ENCODE peak calls at places on chromosomes 2 and 18, in six cellular contexts. One of them, this sample, is unnamed.
A peak's percentile ranks its signal among the peaks of the same experiment; 100 is the strongest.

GRCh38 chr2:233084488-233084887 is 24.3 kb downstream of the INPP5D start:
- DNase-seq in mesenchymal stem cell: no peak
- DNase-seq in neuronal stem cell: no peak
- DNase-seq in IMR-90: no peak
- DNase-seq in H1: no peak
- DNase-seq in H9: no peak
- DNase-seq in this sample: peak; percentile 17

GRCh38 chr2:98781822-98782221 is 50.9 kb upstream of the MGAT4A start:
- DNase-seq in mesenchymal stem cell: no peak
- DNase-seq in H9: no peak
- DNase-seq in H1: no peak
- DNase-seq in neuronal stem cell: no peak
- DNase-seq in IMR-90: no peak
- DNase-seq in this sample: no peak

GRCh38 chr2:10279946-10280463 is 22.7 kb upstream of the HPCAL1 start:
- DNase-seq in H9: no peak
- DNase-seq in IMR-90: no peak
- DNase-seq in H1: no peak
- DNase-seq in mesenchymal stem cell: no peak
- DNase-seq in neuronal stem cell: no peak
- DNase-seq in this sample: no peak

GRCh38 chr18:30358545-30358944 is 684.0 kb downstream of the DSC3 start:
- DNase-seq in H1: no peak
- DNase-seq in mesenchymal stem cell: peak; percentile 60
- DNase-seq in H9: no peak
- DNase-seq in neuronal stem cell: no peak
- DNase-seq in IMR-90: no peak
- DNase-seq in this sample: no peak

GRCh38 chr2:111155610-111156009 is 34.9 kb downstream of the BCL2L11 start:
- DNase-seq in IMR-90: peak; percentile 12
- DNase-seq in H1: no peak
- DNase-seq in neuronal stem cell: no peak
- DNase-seq in H9: no peak
- DNase-seq in mesenchymal stem cell: no peak
- DNase-seq in this sample: no peak

GRCh38 chr2:80393996-80394395 is 89.4 kb upstream of the LRRTM1 start:
- DNase-seq in H9: no peak
- DNase-seq in mesenchymal stem cell: no peak
- DNase-seq in H1: no peak
- DNase-seq in neuronal stem cell: no peak
- DNase-seq in IMR-90: no peak
- DNase-seq in this sample: no peak

GRCh38 chr2:14633031-14633430 is 514 bp downstream of the LRATD1 start:
- DNase-seq in IMR-90: no peak
- DNase-seq in H1: no peak
- DNase-seq in mesenchymal stem cell: peak; percentile 1
- DNase-seq in H9: no peak
- DNase-seq in neuronal stem cell: no peak
- DNase-seq in this sample: peak; percentile 18

GRCh38 chr2:12064153-12064552 is 317.7 kb downstream of the LPIN1 start:
- DNase-seq in mesenchymal stem cell: no peak
- DNase-seq in H9: peak; percentile 66
- DNase-seq in IMR-90: no peak
- DNase-seq in H1: no peak
- DNase-seq in neuronal stem cell: no peak
- DNase-seq in this sample: no peak

GRCh38 chr2:219906114-219906693 is 278.8 kb downstream of the SLC4A3 start:
- DNase-seq in neuronal stem cell: no peak
- DNase-seq in mesenchymal stem cell: no peak
- DNase-seq in H9: no peak
- DNase-seq in H1: no peak
- DNase-seq in IMR-90: no peak
- DNase-seq in this sample: peak; percentile 6

GRCh38 chr2:37555457-37555856 is 116.0 kb downstream of the CDC42EP3 start:
- DNase-seq in H9: no peak
- DNase-seq in mesenchymal stem cell: no peak
- DNase-seq in H1: no peak
- DNase-seq in IMR-90: no peak
- DNase-seq in neuronal stem cell: no peak
- DNase-seq in this sample: no peak

GRCh38 chr18:68354176-68354575 is 360.7 kb downstream of the TMX3 start:
- DNase-seq in H1: no peak
- DNase-seq in mesenchymal stem cell: no peak
- DNase-seq in H9: no peak
- DNase-seq in IMR-90: no peak
- DNase-seq in neuronal stem cell: no peak
- DNase-seq in this sample: no peak

GRCh38 chr2:230664128-230664527 is 48.5 kb upstream of the CAB39 start:
- DNase-seq in mesenchymal stem cell: no peak
- DNase-seq in H9: no peak
- DNase-seq in IMR-90: peak; percentile 75
- DNase-seq in H1: no peak
- DNase-seq in neuronal stem cell: no peak
- DNase-seq in this sample: no peak

GRCh38 chr2:230660294-230661060 is 52.2 kb upstream of the CAB39 start:
- DNase-seq in mesenchymal stem cell: peak; percentile 4
- DNase-seq in H1: no peak
- DNase-seq in neuronal stem cell: no peak
- DNase-seq in IMR-90: no peak
- DNase-seq in H9: no peak
- DNase-seq in this sample: no peak

GRCh38 chr2:230658877-230659652 is 53.6 kb upstream of the CAB39 start:
- DNase-seq in H1: no peak
- DNase-seq in neuronal stem cell: no peak
- DNase-seq in mesenchymal stem cell: no peak
- DNase-seq in H9: no peak
- DNase-seq in IMR-90: no peak
- DNase-seq in this sample: no peak

GRCh38 chr2:230658577-230658876 is 54.1 kb upstream of the CAB39 start:
- DNase-seq in H9: no peak
- DNase-seq in IMR-90: no peak
- DNase-seq in neuronal stem cell: no peak
- DNase-seq in H1: no peak
- DNase-seq in mesenchymal stem cell: no peak
- DNase-seq in this sample: no peak

GRCh38 chr2:230661072-230661957 is 51.3 kb upstream of the CAB39 start:
- DNase-seq in H1: no peak
- DNase-seq in IMR-90: no peak
- DNase-seq in neuronal stem cell: no peak
- DNase-seq in H9: no peak
- DNase-seq in mesenchymal stem cell: no peak
- DNase-seq in this sample: no peak
- H4K91ac ChIP-seq in H1: no peak overlapping the region
- H4K91ac ChIP-seq in IMR-90: no peak overlapping the region
- H4K91ac ChIP-seq in neuronal stem cell: no peak overlapping the region
- H4K91ac ChIP-seq in H9: no peak overlapping the region
- H4K91ac ChIP-seq in mesenchymal stem cell: no peak overlapping the region
- H4K91ac ChIP-seq in this sample: peak overlapping the region; percentile 21

DNA sequence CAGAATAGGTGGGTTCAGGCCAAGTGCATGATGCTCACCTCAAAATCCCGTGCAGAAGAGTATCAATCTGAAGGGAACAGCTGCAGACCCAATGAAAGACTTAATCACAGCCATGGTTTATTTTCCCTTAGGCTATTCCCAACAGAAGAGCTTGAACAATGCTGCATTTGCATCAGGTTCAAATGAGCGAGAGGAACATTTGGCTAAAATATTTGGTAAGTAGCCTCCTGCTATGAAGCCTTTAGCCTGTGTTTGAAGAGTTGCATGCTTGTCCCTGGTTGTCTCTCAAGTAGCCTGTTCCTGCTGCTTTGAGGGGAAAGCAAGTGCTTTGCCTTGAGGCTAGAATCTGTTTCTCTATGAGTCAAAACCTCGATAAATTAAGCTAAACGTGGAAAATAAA is 6.2 kb downstream of the C2orf92 start:
- DNase-seq in IMR-90: no peak
- DNase-seq in mesenchymal stem cell: no peak
- DNase-seq in H9: no peak
- DNase-seq in H1: no peak
- DNase-seq in neuronal stem cell: no peak
- DNase-seq in this sample: no peak
- H4K91ac ChIP-seq in IMR-90: no peak overlapping the region
- H4K91ac ChIP-seq in mesenchymal stem cell: no peak overlapping the region
- H4K91ac ChIP-seq in H9: no peak overlapping the region
- H4K91ac ChIP-seq in H1: no peak overlapping the region
- H4K91ac ChIP-seq in neuronal stem cell: no peak overlapping the region
- H4K91ac ChIP-seq in this sample: no peak overlapping the region

GRCh38 chr2:23585218-23585945 is 200.4 kb downstream of the KLHL29 start:
- DNase-seq in mesenchymal stem cell: no peak
- DNase-seq in H1: no peak
- DNase-seq in neuronal stem cell: no peak
- DNase-seq in H9: no peak
- DNase-seq in IMR-90: no peak
- DNase-seq in this sample: no peak
- H4K91ac ChIP-seq in mesenchymal stem cell: no peak overlapping the region
- H4K91ac ChIP-seq in H1: no peak overlapping the region
- H4K91ac ChIP-seq in neuronal stem cell: no peak overlapping the region
- H4K91ac ChIP-seq in H9: no peak overlapping the region
- H4K91ac ChIP-seq in IMR-90: no peak overlapping the region
- H4K91ac ChIP-seq in this sample: no peak overlapping the region

GRCh38 chr18:35905436-35905835 is 67.0 kb upstream of the RMP24 start:
- DNase-seq in H1: no peak
- DNase-seq in H9: no peak
- DNase-seq in mesenchymal stem cell: no peak
- DNase-seq in IMR-90: no peak
- DNase-seq in neuronal stem cell: no peak
- DNase-seq in this sample: peak; percentile 57

GRCh38 chr18:35915056-35915455 is 57.4 kb upstream of the RMP24 start:
- DNase-seq in H9: no peak
- DNase-seq in IMR-90: no peak
- DNase-seq in neuronal stem cell: no peak
- DNase-seq in mesenchymal stem cell: no peak
- DNase-seq in H1: no peak
- DNase-seq in this sample: peak; percentile 73

GRCh38 chr18:35912332-35912731 is 60.1 kb upstream of the RMP24 start:
- DNase-seq in mesenchymal stem cell: no peak
- DNase-seq in H9: no peak
- DNase-seq in IMR-90: no peak
- DNase-seq in neuronal stem cell: no peak
- DNase-seq in H1: no peak
- DNase-seq in this sample: no peak

GRCh38 chr18:35904389-35905037 is 68.0 kb upstream of the RMP24 start:
- DNase-seq in IMR-90: no peak
- DNase-seq in H9: no peak
- DNase-seq in H1: no peak
- DNase-seq in neuronal stem cell: no peak
- DNase-seq in mesenchymal stem cell: no peak
- DNase-seq in this sample: no peak

DNA sequence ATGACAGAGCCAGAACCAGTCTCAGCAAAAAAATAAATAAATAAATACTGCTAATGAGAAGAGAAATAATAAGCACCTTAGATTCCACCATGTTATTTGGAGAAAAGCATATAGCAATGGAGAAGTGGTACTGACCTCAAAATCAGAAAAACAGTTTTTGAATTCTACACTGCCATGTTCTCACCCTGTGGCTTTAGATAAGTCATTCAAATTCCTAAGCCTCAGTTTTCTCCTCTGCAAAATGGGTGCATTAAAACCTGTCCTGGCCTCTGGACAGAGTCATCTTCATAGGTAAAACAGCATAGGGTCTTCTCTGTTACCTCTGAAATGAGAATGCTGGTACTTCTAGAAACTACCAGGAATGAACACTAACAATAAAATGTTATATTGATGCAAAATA is 62.2 kb upstream of the RMP24 start:
- DNase-seq in H9: no peak
- DNase-seq in IMR-90: no peak
- DNase-seq in H1: no peak
- DNase-seq in neuronal stem cell: no peak
- DNase-seq in mesenchymal stem cell: no peak
- DNase-seq in this sample: no peak
- H4K91ac ChIP-seq in H9: no peak overlapping the region
- H4K91ac ChIP-seq in IMR-90: no peak overlapping the region
- H4K91ac ChIP-seq in H1: no peak overlapping the region
- H4K91ac ChIP-seq in neuronal stem cell: no peak overlapping the region
- H4K91ac ChIP-seq in mesenchymal stem cell: no peak overlapping the region
- H4K91ac ChIP-seq in this sample: no peak overlapping the region

DNA sequence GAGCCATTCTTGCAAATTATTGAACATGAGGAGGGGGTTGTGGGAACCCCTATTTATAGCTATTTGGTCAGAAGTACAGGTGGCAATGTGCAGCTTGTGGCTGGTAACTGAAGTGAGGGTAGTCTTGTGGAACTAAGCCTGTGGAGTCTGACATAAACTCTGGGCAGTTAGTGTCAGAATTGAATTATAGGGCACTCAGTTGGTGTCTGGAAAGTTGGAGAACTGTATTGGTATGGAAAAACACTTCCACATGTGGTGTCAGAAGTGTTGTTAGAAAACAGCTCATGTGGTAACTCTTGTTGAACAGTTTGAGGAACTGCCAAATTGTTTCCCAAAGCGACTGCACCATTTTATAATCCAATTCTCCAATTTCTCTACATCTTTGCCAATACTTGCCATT is 7.5 kb downstream of the RALBP1 start:
- DNase-seq in IMR-90: no peak
- DNase-seq in H9: no peak
- DNase-seq in mesenchymal stem cell: no peak
- DNase-seq in H1: no peak
- DNase-seq in neuronal stem cell: no peak
- DNase-seq in this sample: no peak
- H4K91ac ChIP-seq in IMR-90: no peak overlapping the region
- H4K91ac ChIP-seq in H9: no peak overlapping the region
- H4K91ac ChIP-seq in mesenchymal stem cell: no peak overlapping the region
- H4K91ac ChIP-seq in H1: no peak overlapping the region
- H4K91ac ChIP-seq in neuronal stem cell: no peak overlapping the region
- H4K91ac ChIP-seq in this sample: no peak overlapping the region

GRCh38 chr18:46278481-46279465 is 174.6 kb downstream of the HAUS1 start:
- DNase-seq in neuronal stem cell: no peak
- DNase-seq in mesenchymal stem cell: peak; percentile 54
- DNase-seq in H1: no peak
- DNase-seq in H9: no peak
- DNase-seq in IMR-90: peak; percentile 74
- DNase-seq in this sample: peak; percentile 63
- H4K91ac ChIP-seq in neuronal stem cell: no peak overlapping the region
- H4K91ac ChIP-seq in mesenchymal stem cell: no peak overlapping the region
- H4K91ac ChIP-seq in H1: no peak overlapping the region
- H4K91ac ChIP-seq in H9: no peak overlapping the region
- H4K91ac ChIP-seq in IMR-90: peak overlapping the region; percentile 30
- H4K91ac ChIP-seq in this sample: no peak overlapping the region

DNA sequence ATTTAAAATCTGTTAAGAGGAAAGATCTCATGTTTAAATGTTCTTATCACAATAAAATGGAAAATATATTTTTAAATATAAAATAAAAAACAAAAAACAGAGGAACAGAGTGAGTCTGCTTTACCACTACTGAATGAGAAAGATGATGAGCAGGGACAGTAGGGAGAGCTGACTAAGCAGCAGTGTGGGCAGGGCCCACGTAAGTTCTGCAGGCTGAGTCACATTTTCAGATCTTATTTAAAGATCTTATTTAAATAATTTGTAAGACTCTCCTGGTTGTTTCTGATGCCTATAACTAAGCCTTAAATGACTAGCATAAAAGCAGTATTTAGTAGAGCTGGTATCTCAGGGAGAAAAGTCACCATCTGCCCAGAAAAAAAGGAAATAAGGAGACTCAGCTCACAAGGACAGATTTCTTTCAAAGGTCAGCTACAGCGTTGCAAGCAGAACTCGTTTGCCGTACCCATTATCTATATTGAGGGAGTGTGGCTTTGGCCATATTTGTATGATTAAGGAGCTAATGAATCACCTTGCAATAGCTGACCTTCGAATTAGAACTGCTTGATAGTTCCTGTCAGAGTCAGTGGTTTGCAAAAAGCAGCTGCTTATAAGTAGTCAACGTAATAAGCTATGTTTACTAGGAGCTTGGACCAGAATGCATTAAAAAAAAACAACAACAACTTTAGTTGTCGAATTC is 322.1 kb upstream of the CHAC2 start:
- DNase-seq in neuronal stem cell: no peak
- DNase-seq in IMR-90: peak; percentile 74
- DNase-seq in H1: no peak
- DNase-seq in H9: no peak
- DNase-seq in mesenchymal stem cell: peak; percentile 32
- DNase-seq in this sample: no peak
- H4K91ac ChIP-seq in neuronal stem cell: no peak overlapping the region
- H4K91ac ChIP-seq in IMR-90: no peak overlapping the region
- H4K91ac ChIP-seq in H1: no peak overlapping the region
- H4K91ac ChIP-seq in H9: no peak overlapping the region
- H4K91ac ChIP-seq in mesenchymal stem cell: no peak overlapping the region
- H4K91ac ChIP-seq in this sample: no peak overlapping the region